ENCODE peak calls at places on chromosomes 4 and X, in ten cellular contexts. One of them, this sample, is unnamed.

GRCh38 chr4:7396186-7396585 is 38.5 kb downstream of the PSAPL1 start:
- DNase-seq in astrocyte of the spinal cord: no peak
- DNase-seq in OCI-LY7: no peak
- DNase-seq in tibial artery: no peak
- DNase-seq in K562: no peak
- DNase-seq in mammary epithelial cell: no peak
- DNase-seq in MM.1S: no peak
- DNase-seq in IMR-90: no peak
- DNase-seq in lower lobe of right lung: no peak
- DNase-seq in cardiac muscle cell: no peak
- DNase-seq in this sample: no peak

GRCh38 chrX:30637874-30638793 is 15.1 kb upstream of the GK start:
- DNase-seq in astrocyte of the spinal cord: no peak
- DNase-seq in OCI-LY7: no peak
- DNase-seq in tibial artery: no peak
- DNase-seq in K562: no peak
- DNase-seq in mammary epithelial cell: no peak
- DNase-seq in MM.1S: no peak
- DNase-seq in IMR-90: no peak
- DNase-seq in lower lobe of right lung: no peak
- DNase-seq in cardiac muscle cell: no peak
- DNase-seq in this sample: no peak

GRCh38 chr4:10643600-10644425 is 40.8 kb downstream of the CLNK start:
- DNase-seq in astrocyte of the spinal cord: no peak
- DNase-seq in OCI-LY7: no peak
- DNase-seq in tibial artery: no peak
- DNase-seq in K562: no peak
- DNase-seq in mammary epithelial cell: peak
- DNase-seq in MM.1S: no peak
- DNase-seq in IMR-90: peak
- DNase-seq in lower lobe of right lung: no peak
- DNase-seq in cardiac muscle cell: no peak
- DNase-seq in this sample: peak

GRCh38 chr4:84099591-84099990 is 399.5 kb downstream of the NKX6-1 start:
- DNase-seq in astrocyte of the spinal cord: peak
- DNase-seq in OCI-LY7: no peak
- DNase-seq in tibial artery: no peak
- DNase-seq in K562: no peak
- DNase-seq in mammary epithelial cell: no peak
- DNase-seq in MM.1S: no peak
- DNase-seq in IMR-90: no peak
- DNase-seq in lower lobe of right lung: no peak
- DNase-seq in cardiac muscle cell: no peak
- DNase-seq in this sample: no peak

GRCh38 chr4:119286377-119287002 is 35.4 kb downstream of the FABP2 start:
- DNase-seq in astrocyte of the spinal cord: peak
- DNase-seq in OCI-LY7: peak
- DNase-seq in tibial artery: no peak
- DNase-seq in K562: no peak
- DNase-seq in mammary epithelial cell: peak
- DNase-seq in MM.1S: peak
- DNase-seq in IMR-90: peak
- DNase-seq in lower lobe of right lung: no peak
- DNase-seq in cardiac muscle cell: peak
- DNase-seq in this sample: peak

GRCh38 chr4:155494037-155494718 is 117.4 kb upstream of the MAP9 start:
- DNase-seq in astrocyte of the spinal cord: no peak
- DNase-seq in OCI-LY7: no peak
- DNase-seq in tibial artery: no peak
- DNase-seq in K562: no peak
- DNase-seq in mammary epithelial cell: no peak
- DNase-seq in MM.1S: no peak
- DNase-seq in IMR-90: no peak
- DNase-seq in lower lobe of right lung: no peak
- DNase-seq in cardiac muscle cell: no peak
- DNase-seq in this sample: no peak

GRCh38 chrX:28665778-28666177 is 78.5 kb downstream of the IL1RAPL1 start:
- DNase-seq in astrocyte of the spinal cord: no peak
- DNase-seq in OCI-LY7: no peak
- DNase-seq in tibial artery: no peak
- DNase-seq in K562: no peak
- DNase-seq in mammary epithelial cell: no peak
- DNase-seq in MM.1S: no peak
- DNase-seq in IMR-90: no peak
- DNase-seq in lower lobe of right lung: no peak
- DNase-seq in cardiac muscle cell: no peak
- DNase-seq in this sample: no peak

GRCh38 chr4:126207892-126208291 is 893.1 kb downstream of the FAT4 start:
- DNase-seq in astrocyte of the spinal cord: no peak
- DNase-seq in OCI-LY7: no peak
- DNase-seq in tibial artery: no peak
- DNase-seq in K562: no peak
- DNase-seq in mammary epithelial cell: no peak
- DNase-seq in MM.1S: no peak
- DNase-seq in IMR-90: no peak
- DNase-seq in lower lobe of right lung: no peak
- DNase-seq in cardiac muscle cell: no peak
- DNase-seq in this sample: no peak

GRCh38 chr4:8540072-8540471 is 40.1 kb upstream of the GPR78 start:
- DNase-seq in astrocyte of the spinal cord: no peak
- DNase-seq in OCI-LY7: no peak
- DNase-seq in tibial artery: peak
- DNase-seq in K562: no peak
- DNase-seq in mammary epithelial cell: no peak
- DNase-seq in MM.1S: peak
- DNase-seq in IMR-90: no peak
- DNase-seq in lower lobe of right lung: no peak
- DNase-seq in cardiac muscle cell: no peak
- DNase-seq in this sample: peak
- H3K4me3 ChIP-seq in astrocyte of the spinal cord: no peak
- H3K4me3 ChIP-seq in OCI-LY7: no peak
- H3K4me3 ChIP-seq in tibial artery: no peak
- H3K4me3 ChIP-seq in K562: no peak
- H3K4me3 ChIP-seq in mammary epithelial cell: no peak
- H3K4me3 ChIP-seq in MM.1S: no peak
- H3K4me3 ChIP-seq in IMR-90: no peak
- H3K4me3 ChIP-seq in lower lobe of right lung: no peak
- H3K4me3 ChIP-seq in cardiac muscle cell: no peak
- H3K4me3 ChIP-seq in this sample: no peak

DNA sequence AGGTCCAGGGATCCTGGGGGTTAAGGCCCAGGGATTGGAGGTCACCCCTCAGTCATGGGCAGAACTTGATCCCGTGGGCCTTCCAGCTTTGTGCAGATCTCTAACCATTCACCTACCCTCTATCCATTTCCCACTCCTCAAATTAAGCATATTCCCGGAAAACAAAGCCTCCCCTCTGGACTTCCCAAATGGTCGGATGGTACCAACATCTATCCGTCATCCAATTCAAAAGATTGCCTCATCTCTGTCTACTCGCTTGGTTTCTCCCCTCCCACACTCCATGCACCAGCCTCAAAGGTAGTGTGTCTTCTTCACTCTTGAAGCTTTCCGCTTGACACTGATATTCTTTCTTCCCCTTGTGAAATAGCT is 473 bp upstream of the BCLAF3 start:
- DNase-seq in astrocyte of the spinal cord: no peak
- DNase-seq in OCI-LY7: peak
- DNase-seq in tibial artery: no peak
- DNase-seq in K562: no peak
- DNase-seq in mammary epithelial cell: no peak
- DNase-seq in MM.1S: no peak
- DNase-seq in IMR-90: no peak
- DNase-seq in lower lobe of right lung: no peak
- DNase-seq in cardiac muscle cell: no peak
- DNase-seq in this sample: no peak
- TF ChIP-seq CTCF in astrocyte of the spinal cord: no peak
- TF ChIP-seq CTCF in OCI-LY7: peak
- TF ChIP-seq CTCF in tibial artery: no peak
- TF ChIP-seq CTCF in K562: no peak
- TF ChIP-seq CTCF in mammary epithelial cell: no peak
- TF ChIP-seq CTCF in MM.1S: no peak
- TF ChIP-seq CTCF in IMR-90: no peak
- TF ChIP-seq CTCF in lower lobe of right lung: peak
- TF ChIP-seq CTCF in cardiac muscle cell: no peak
- TF ChIP-seq CTCF in this sample: no peak

GRCh38 chrX:124346877-124347241 is 496 bp downstream of the SH2D1A start:
- DNase-seq in astrocyte of the spinal cord: no peak
- DNase-seq in OCI-LY7: no peak
- DNase-seq in tibial artery: no peak
- DNase-seq in K562: no peak
- DNase-seq in mammary epithelial cell: no peak
- DNase-seq in MM.1S: no peak
- DNase-seq in IMR-90: no peak
- DNase-seq in lower lobe of right lung: no peak
- DNase-seq in cardiac muscle cell: no peak
- DNase-seq in this sample: no peak

GRCh38 chrX:124348152-124348551 is 1.8 kb downstream of the SH2D1A start:
- DNase-seq in astrocyte of the spinal cord: no peak
- DNase-seq in OCI-LY7: no peak
- DNase-seq in tibial artery: no peak
- DNase-seq in K562: peak
- DNase-seq in mammary epithelial cell: peak
- DNase-seq in MM.1S: no peak
- DNase-seq in IMR-90: no peak
- DNase-seq in lower lobe of right lung: no peak
- DNase-seq in cardiac muscle cell: no peak
- DNase-seq in this sample: peak

GRCh38 chrX:124346064-124346876 is at the start of gene SH2D1A:
- DNase-seq in astrocyte of the spinal cord: no peak
- DNase-seq in OCI-LY7: peak
- DNase-seq in tibial artery: no peak
- DNase-seq in K562: no peak
- DNase-seq in mammary epithelial cell: no peak
- DNase-seq in MM.1S: no peak
- DNase-seq in IMR-90: no peak
- DNase-seq in lower lobe of right lung: no peak
- DNase-seq in cardiac muscle cell: no peak
- DNase-seq in this sample: no peak

GRCh38 chrX:124347242-124347641 is 879 bp downstream of the SH2D1A start:
- DNase-seq in astrocyte of the spinal cord: no peak
- DNase-seq in OCI-LY7: no peak
- DNase-seq in tibial artery: no peak
- DNase-seq in K562: no peak
- DNase-seq in mammary epithelial cell: peak
- DNase-seq in MM.1S: no peak
- DNase-seq in IMR-90: no peak
- DNase-seq in lower lobe of right lung: no peak
- DNase-seq in cardiac muscle cell: no peak
- DNase-seq in this sample: peak

GRCh38 chrX:124349054-124349453 is 2.7 kb downstream of the SH2D1A start:
- DNase-seq in astrocyte of the spinal cord: no peak
- DNase-seq in OCI-LY7: no peak
- DNase-seq in tibial artery: no peak
- DNase-seq in K562: no peak
- DNase-seq in mammary epithelial cell: no peak
- DNase-seq in MM.1S: no peak
- DNase-seq in IMR-90: no peak
- DNase-seq in lower lobe of right lung: no peak
- DNase-seq in cardiac muscle cell: no peak
- DNase-seq in this sample: no peak
- H3K4me3 ChIP-seq in astrocyte of the spinal cord: no peak
- H3K4me3 ChIP-seq in OCI-LY7: no peak
- H3K4me3 ChIP-seq in tibial artery: no peak
- H3K4me3 ChIP-seq in K562: no peak
- H3K4me3 ChIP-seq in mammary epithelial cell: no peak
- H3K4me3 ChIP-seq in MM.1S: no peak
- H3K4me3 ChIP-seq in IMR-90: no peak
- H3K4me3 ChIP-seq in lower lobe of right lung: no peak
- H3K4me3 ChIP-seq in cardiac muscle cell: no peak
- H3K4me3 ChIP-seq in this sample: no peak

GRCh38 chrX:135435933-135436332 is 14.2 kb downstream of the SMIM10L2A start:
- DNase-seq in astrocyte of the spinal cord: no peak
- DNase-seq in OCI-LY7: no peak
- DNase-seq in tibial artery: no peak
- DNase-seq in K562: no peak
- DNase-seq in mammary epithelial cell: no peak
- DNase-seq in MM.1S: no peak
- DNase-seq in IMR-90: no peak
- DNase-seq in lower lobe of right lung: no peak
- DNase-seq in cardiac muscle cell: no peak
- DNase-seq in this sample: no peak

GRCh38 chrX:135438734-135439043 is 16.9 kb downstream of the SMIM10L2A start:
- DNase-seq in astrocyte of the spinal cord: no peak
- DNase-seq in OCI-LY7: no peak
- DNase-seq in tibial artery: no peak
- DNase-seq in K562: no peak
- DNase-seq in mammary epithelial cell: no peak
- DNase-seq in MM.1S: no peak
- DNase-seq in IMR-90: no peak
- DNase-seq in lower lobe of right lung: no peak
- DNase-seq in cardiac muscle cell: no peak
- DNase-seq in this sample: no peak

GRCh38 chrX:135436966-135437866 is 15.5 kb downstream of the SMIM10L2A start:
- DNase-seq in astrocyte of the spinal cord: no peak
- DNase-seq in OCI-LY7: no peak
- DNase-seq in tibial artery: no peak
- DNase-seq in K562: no peak
- DNase-seq in mammary epithelial cell: no peak
- DNase-seq in MM.1S: no peak
- DNase-seq in IMR-90: no peak
- DNase-seq in lower lobe of right lung: no peak
- DNase-seq in cardiac muscle cell: no peak
- DNase-seq in this sample: no peak

GRCh38 chrX:135436456-135436855 is 14.7 kb downstream of the SMIM10L2A start:
- DNase-seq in astrocyte of the spinal cord: no peak
- DNase-seq in OCI-LY7: no peak
- DNase-seq in tibial artery: no peak
- DNase-seq in K562: no peak
- DNase-seq in mammary epithelial cell: no peak
- DNase-seq in MM.1S: no peak
- DNase-seq in IMR-90: no peak
- DNase-seq in lower lobe of right lung: no peak
- DNase-seq in cardiac muscle cell: no peak
- DNase-seq in this sample: no peak

GRCh38 chrX:135437867-135438733 is 16.4 kb downstream of the SMIM10L2A start:
- DNase-seq in astrocyte of the spinal cord: no peak
- DNase-seq in OCI-LY7: no peak
- DNase-seq in tibial artery: no peak
- DNase-seq in K562: peak
- DNase-seq in mammary epithelial cell: no peak
- DNase-seq in MM.1S: no peak
- DNase-seq in IMR-90: no peak
- DNase-seq in lower lobe of right lung: no peak
- DNase-seq in cardiac muscle cell: no peak
- DNase-seq in this sample: no peak
- TF ChIP-seq CTCF in astrocyte of the spinal cord: no peak
- TF ChIP-seq CTCF in OCI-LY7: no peak
- TF ChIP-seq CTCF in tibial artery: no peak
- TF ChIP-seq CTCF in K562: peak
- TF ChIP-seq CTCF in mammary epithelial cell: no peak
- TF ChIP-seq CTCF in MM.1S: no peak
- TF ChIP-seq CTCF in IMR-90: no peak
- TF ChIP-seq CTCF in lower lobe of right lung: no peak
- TF ChIP-seq CTCF in cardiac muscle cell: no peak
- TF ChIP-seq CTCF in this sample: no peak